ENCODE peak calls at places on chromosomes 5 and 9, in five cellular contexts. One of them, this sample, is unnamed.

GRCh38 chr9:27572918-27573698 is at the start of gene C9orf72:
- DNase-seq in HepG2: peak
- DNase-seq in H1: no peak
- DNase-seq in K562: peak
- DNase-seq in GM12878: no peak
- DNase-seq in this sample: peak

GRCh38 chr9:85425153-85425611 is 316.6 kb downstream of the AGTPBP1 start:
- DNase-seq in HepG2: peak
- DNase-seq in H1: peak
- DNase-seq in K562: peak
- DNase-seq in GM12878: no peak
- DNase-seq in this sample: peak

GRCh38 chr5:121628783-121629182 is 222.9 kb upstream of the FTMT start:
- DNase-seq in HepG2: no peak
- DNase-seq in H1: no peak
- DNase-seq in K562: no peak
- DNase-seq in GM12878: no peak
- DNase-seq in this sample: peak

GRCh38 chr9:37902804-37903580 is 935 bp downstream of the SLC25A51 start:
- DNase-seq in HepG2: peak
- DNase-seq in H1: no peak
- DNase-seq in K562: peak
- DNase-seq in GM12878: no peak
- DNase-seq in this sample: no peak

GRCh38 chr5:148085934-148086333 is 22.2 kb downstream of the SPINK5 start:
- DNase-seq in HepG2: no peak
- DNase-seq in H1: no peak
- DNase-seq in K562: no peak
- DNase-seq in GM12878: no peak
- DNase-seq in this sample: no peak

GRCh38 chr9:81411961-81412360 is 277.4 kb downstream of the TLE1 start:
- DNase-seq in HepG2: no peak
- DNase-seq in H1: no peak
- DNase-seq in K562: no peak
- DNase-seq in GM12878: no peak
- DNase-seq in this sample: no peak

GRCh38 chr9:107989544-107989943 is 500.0 kb upstream of the KLF4 start:
- DNase-seq in HepG2: no peak
- DNase-seq in H1: no peak
- DNase-seq in K562: no peak
- DNase-seq in GM12878: no peak
- DNase-seq in this sample: peak

GRCh38 chr5:67315082-67315801 is 118.6 kb upstream of the CD180 start:
- DNase-seq in HepG2: no peak
- DNase-seq in H1: no peak
- DNase-seq in K562: no peak
- DNase-seq in GM12878: no peak
- DNase-seq in this sample: no peak

GRCh38 chr5:134468921-134469400 is 56.5 kb upstream of the JADE2 start:
- DNase-seq in HepG2: no peak
- DNase-seq in H1: no peak
- DNase-seq in K562: no peak
- DNase-seq in GM12878: no peak
- DNase-seq in this sample: no peak

GRCh38 chr5:154966081-154966841 is 25.4 kb downstream of the MRPL22 start:
- DNase-seq in HepG2: no peak
- DNase-seq in H1: no peak
- DNase-seq in K562: no peak
- DNase-seq in GM12878: no peak
- DNase-seq in this sample: no peak

GRCh38 chr9:17272510-17272909 is 137.7 kb downstream of the CNTLN start:
- DNase-seq in HepG2: no peak
- DNase-seq in H1: no peak
- DNase-seq in K562: no peak
- DNase-seq in GM12878: no peak
- DNase-seq in this sample: no peak

GRCh38 chr9:86721843-86722705 is 225.2 kb downstream of the GAS1 start:
- DNase-seq in HepG2: no peak
- DNase-seq in H1: no peak
- DNase-seq in K562: no peak
- DNase-seq in GM12878: no peak
- DNase-seq in this sample: no peak

GRCh38 chr5:109866051-109866450 is 176.3 kb downstream of the MAN2A1 start:
- DNase-seq in HepG2: no peak
- DNase-seq in H1: no peak
- DNase-seq in K562: peak
- DNase-seq in GM12878: no peak
- DNase-seq in this sample: no peak

GRCh38 chr5:52710972-52711596 is 76.6 kb upstream of the ITGA1 start:
- DNase-seq in HepG2: no peak
- DNase-seq in H1: no peak
- DNase-seq in K562: no peak
- DNase-seq in GM12878: no peak
- DNase-seq in this sample: no peak

GRCh38 chr5:32096891-32097592 is 77.1 kb downstream of the GOLPH3 start:
- DNase-seq in HepG2: no peak
- DNase-seq in H1: no peak
- DNase-seq in K562: no peak
- DNase-seq in GM12878: no peak
- DNase-seq in this sample: no peak

GRCh38 chr9:36461341-36461740 is 61.3 kb upstream of the RNF38 start:
- DNase-seq in HepG2: no peak
- DNase-seq in H1: no peak
- DNase-seq in K562: no peak
- DNase-seq in GM12878: no peak
- DNase-seq in this sample: no peak

GRCh38 chr9:33044677-33045282 is 19.7 kb downstream of the DNAJA1 start:
- DNase-seq in HepG2: no peak
- DNase-seq in H1: no peak
- DNase-seq in K562: no peak
- DNase-seq in GM12878: no peak
- DNase-seq in this sample: no peak

GRCh38 chr5:92409131-92409530 is 1026.0 kb upstream of the ARRDC3 start:
- DNase-seq in HepG2: no peak
- DNase-seq in H1: no peak
- DNase-seq in K562: no peak
- DNase-seq in GM12878: no peak
- DNase-seq in this sample: no peak

GRCh38 chr5:4116834-4117233 is 521.2 kb downstream of the IRX1 start:
- DNase-seq in HepG2: no peak
- DNase-seq in H1: no peak
- DNase-seq in K562: no peak
- DNase-seq in GM12878: no peak
- DNase-seq in this sample: no peak

GRCh38 chr5:173888473-173889135 is 455 bp downstream of the CPEB4 start:
- DNase-seq in HepG2: no peak
- DNase-seq in H1: no peak
- DNase-seq in K562: peak
- DNase-seq in GM12878: no peak
- DNase-seq in this sample: no peak

GRCh38 chr5:170513856-170514255 is 10.0 kb downstream of the KCNIP1 start:
- DNase-seq in HepG2: no peak
- DNase-seq in H1: no peak
- DNase-seq in K562: no peak
- DNase-seq in GM12878: no peak
- DNase-seq in this sample: no peak

GRCh38 chr5:66442951-66443445 is 153.2 kb upstream of the MAST4 start:
- DNase-seq in HepG2: no peak
- DNase-seq in H1: no peak
- DNase-seq in K562: no peak
- DNase-seq in GM12878: no peak
- DNase-seq in this sample: no peak

GRCh38 chr9:34675048-34675714 is 12.7 kb upstream of the CCL27 start:
- DNase-seq in HepG2: peak
- DNase-seq in H1: no peak
- DNase-seq in K562: peak
- DNase-seq in GM12878: no peak
- DNase-seq in this sample: peak

GRCh38 chr9:5510360-5510931 is at the start of gene PDCD1LG2:
- DNase-seq in HepG2: no peak
- DNase-seq in H1: no peak
- DNase-seq in K562: no peak
- DNase-seq in GM12878: peak
- DNase-seq in this sample: no peak

GRCh38 chr5:140633081-140633471 is at the start of gene CD14:
- DNase-seq in HepG2: peak
- DNase-seq in H1: no peak
- DNase-seq in K562: no peak
- DNase-seq in GM12878: no peak
- DNase-seq in this sample: peak

GRCh38 chr5:129118826-129119225 is 24.3 kb downstream of the ISOC1 start:
- DNase-seq in HepG2: no peak
- DNase-seq in H1: no peak
- DNase-seq in K562: no peak
- DNase-seq in GM12878: no peak
- DNase-seq in this sample: no peak

GRCh38 chr5:156147948-156148285 is 179.0 kb upstream of the SGCD start:
- DNase-seq in HepG2: no peak
- DNase-seq in H1: no peak
- DNase-seq in K562: no peak
- DNase-seq in GM12878: no peak
- DNase-seq in this sample: no peak

GRCh38 chr5:149645236-149645635 is 63.9 kb downstream of the ARHGEF37 start:
- DNase-seq in HepG2: no peak
- DNase-seq in H1: no peak
- DNase-seq in K562: peak
- DNase-seq in GM12878: no peak
- DNase-seq in this sample: no peak

GRCh38 chr5:65926893-65927292 is 518 bp downstream of the ERBIN start:
- DNase-seq in HepG2: no peak
- DNase-seq in H1: no peak
- DNase-seq in K562: peak
- DNase-seq in GM12878: no peak
- DNase-seq in this sample: no peak

GRCh38 chr9:137574192-137574591 is 4.5 kb downstream of the DPH7 start:
- DNase-seq in HepG2: no peak
- DNase-seq in H1: no peak
- DNase-seq in K562: no peak
- DNase-seq in GM12878: no peak
- DNase-seq in this sample: no peak

GRCh38 chr9:87887151-87887505 is 4.5 kb downstream of the SPATA31E1 start:
- DNase-seq in HepG2: no peak
- DNase-seq in H1: no peak
- DNase-seq in K562: no peak
- DNase-seq in GM12878: no peak
- DNase-seq in this sample: no peak

GRCh38 chr9:129567842-129568559 is 52.9 kb downstream of the C9orf50 start:
- DNase-seq in HepG2: peak
- DNase-seq in H1: no peak
- DNase-seq in K562: peak
- DNase-seq in GM12878: no peak
- DNase-seq in this sample: no peak

DNA sequence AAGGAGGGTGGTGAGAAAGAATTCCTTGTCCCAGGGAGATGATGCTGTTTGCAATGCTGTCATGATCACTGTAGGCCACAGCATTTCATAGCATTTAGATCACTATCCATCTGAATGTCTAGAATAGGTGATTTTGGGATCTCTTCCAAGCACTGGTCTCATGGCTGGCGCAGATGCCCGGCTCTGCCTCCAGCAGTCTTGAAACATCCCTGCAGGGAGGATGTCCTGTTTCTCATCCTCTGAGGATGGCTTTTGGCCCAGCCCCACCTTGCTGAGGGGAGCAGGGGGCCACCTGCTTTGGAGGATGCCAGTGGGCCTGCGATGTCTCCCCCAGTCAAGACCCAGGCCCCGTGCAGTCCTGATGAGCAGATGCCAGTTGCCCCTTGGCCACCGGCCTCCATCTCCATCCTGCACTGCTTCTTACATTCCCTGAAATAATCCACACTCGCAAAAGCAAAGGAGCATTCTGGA is 63.5 kb upstream of the GARNL3 start:
- DNase-seq in HepG2: no peak
- DNase-seq in H1: no peak
- DNase-seq in K562: no peak
- DNase-seq in GM12878: no peak
- DNase-seq in this sample: no peak
- TF ChIP-seq GABPA in HepG2: no peak
- TF ChIP-seq GABPA in H1: no peak
- TF ChIP-seq GABPA in K562: no peak
- TF ChIP-seq GABPA in GM12878: no peak
- TF ChIP-seq GABPA in this sample: no peak

GRCh38 chr5:124519396-124519795 is 227.0 kb downstream of the ZNF608 start:
- DNase-seq in HepG2: no peak
- DNase-seq in H1: no peak
- DNase-seq in K562: no peak
- DNase-seq in GM12878: peak
- DNase-seq in this sample: no peak
- TF ChIP-seq POLR2AphosphoS5 in HepG2: no peak
- TF ChIP-seq POLR2AphosphoS5 in H1: no peak
- TF ChIP-seq POLR2AphosphoS5 in K562: no peak
- TF ChIP-seq POLR2AphosphoS5 in GM12878: no peak
- TF ChIP-seq POLR2AphosphoS5 in this sample: no peak

GRCh38 chr5:9894571-9895304 is 264.6 kb upstream of the TAS2R1 start:
- DNase-seq in HepG2: no peak
- DNase-seq in H1: no peak
- DNase-seq in K562: no peak
- DNase-seq in GM12878: no peak
- DNase-seq in this sample: no peak

GRCh38 chr5:9892696-9893095 is 262.5 kb upstream of the TAS2R1 start:
- DNase-seq in HepG2: no peak
- DNase-seq in H1: no peak
- DNase-seq in K562: no peak
- DNase-seq in GM12878: no peak
- DNase-seq in this sample: no peak

GRCh38 chr5:9903806-9904205 is 273.7 kb upstream of the TAS2R1 start:
- DNase-seq in HepG2: no peak
- DNase-seq in H1: no peak
- DNase-seq in K562: no peak
- DNase-seq in GM12878: no peak
- DNase-seq in this sample: no peak

GRCh38 chr5:9895305-9895650 is 265.1 kb upstream of the TAS2R1 start:
- DNase-seq in HepG2: no peak
- DNase-seq in H1: no peak
- DNase-seq in K562: no peak
- DNase-seq in GM12878: no peak
- DNase-seq in this sample: no peak

GRCh38 chr5:9898319-9898718 is 268.2 kb upstream of the TAS2R1 start:
- DNase-seq in HepG2: peak
- DNase-seq in H1: no peak
- DNase-seq in K562: peak
- DNase-seq in GM12878: no peak
- DNase-seq in this sample: no peak
- TF ChIP-seq GABPA in HepG2: no peak
- TF ChIP-seq GABPA in H1: no peak
- TF ChIP-seq GABPA in K562: no peak
- TF ChIP-seq GABPA in GM12878: no peak
- TF ChIP-seq GABPA in this sample: no peak

DNA sequence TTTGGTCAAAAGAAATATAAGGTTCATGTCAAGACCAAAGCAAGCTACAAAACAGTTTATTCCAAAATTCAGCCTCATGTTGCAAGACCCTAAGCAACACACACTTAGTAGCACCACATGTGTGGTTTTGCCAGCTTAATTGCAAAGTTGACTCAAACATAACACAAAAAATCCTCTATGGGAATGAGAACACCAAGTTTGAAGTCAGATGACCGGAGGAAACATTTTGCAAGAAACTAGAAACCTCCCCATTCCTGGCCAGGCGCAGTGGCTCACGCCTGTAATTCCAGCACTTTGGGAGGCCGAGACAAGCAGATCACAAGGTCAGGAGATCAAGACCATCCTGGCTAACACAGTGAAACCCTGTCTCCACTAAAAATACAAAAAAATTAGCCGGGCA is 261.8 kb downstream of the EBF1 start:
- DNase-seq in HepG2: no peak
- DNase-seq in H1: no peak
- DNase-seq in K562: no peak
- DNase-seq in GM12878: no peak
- DNase-seq in this sample: no peak
- TF ChIP-seq POLR2AphosphoS5 in HepG2: no peak
- TF ChIP-seq POLR2AphosphoS5 in H1: no peak
- TF ChIP-seq POLR2AphosphoS5 in K562: no peak
- TF ChIP-seq POLR2AphosphoS5 in GM12878: no peak
- TF ChIP-seq POLR2AphosphoS5 in this sample: no peak

This sample was measured in HL-60.